ENCODE peak calls at places on chromosomes 2 and 18, in nine cellular contexts. One of them, this sample, is unnamed.

GRCh38 chr18:10261315-10262276 is 192.8 kb upstream of the APCDD1 start:
- DNase-seq in stimulated activated CD4-positive, alpha-beta T cell treated with anti-CD3 and anti-CD28 coated beads, Interleukin-12 subunit alpha, Interleukin-12 subunit beta, amount 100 ng/mL, for 48 hours: no peak
- DNase-seq in choroid plexus epithelial cell: peak; percentile 57
- DNase-seq in WERI-Rb-1: no peak
- DNase-seq in EH: peak; percentile 35
- DNase-seq in activated T-cell treated with anti-CD3 and anti-CD28 coated beads, Interleukin-2, amount 50 U/mL, for 4 hours: no peak
- DNase-seq in stimulated activated CD8-positive, alpha-beta memory T cell treated with anti-CD3 and anti-CD28 coated beads, Interleukin-7, amount 100 ng/mL, for 24 hours: no peak
- DNase-seq in DMS153: no peak
- DNase-seq in cardiac fibroblast: peak; percentile 33
- DNase-seq in this sample: peak; percentile 27

GRCh38 chr18:57951999-57952774 is 91.8 kb upstream of the NEDD4L start:
- DNase-seq in stimulated activated CD4-positive, alpha-beta T cell treated with anti-CD3 and anti-CD28 coated beads, Interleukin-12 subunit alpha, Interleukin-12 subunit beta, amount 100 ng/mL, for 48 hours: no peak
- DNase-seq in activated T-cell treated with anti-CD3 and anti-CD28 coated beads, Interleukin-2, amount 50 U/mL, for 4 hours: no peak
- DNase-seq in DMS153: no peak
- DNase-seq in EH: no peak
- DNase-seq in WERI-Rb-1: no peak
- DNase-seq in cardiac fibroblast: no peak
- DNase-seq in stimulated activated CD8-positive, alpha-beta memory T cell treated with anti-CD3 and anti-CD28 coated beads, Interleukin-7, amount 100 ng/mL, for 24 hours: no peak
- DNase-seq in choroid plexus epithelial cell: peak; percentile 21
- DNase-seq in this sample: peak; percentile 4

GRCh38 chr2:72822794-72823193 is 3.0 kb downstream of the EXOC6B start:
- DNase-seq in cardiac fibroblast: no peak
- DNase-seq in EH: no peak
- DNase-seq in WERI-Rb-1: no peak
- DNase-seq in stimulated activated CD8-positive, alpha-beta memory T cell treated with anti-CD3 and anti-CD28 coated beads, Interleukin-7, amount 100 ng/mL, for 24 hours: no peak
- DNase-seq in activated T-cell treated with anti-CD3 and anti-CD28 coated beads, Interleukin-2, amount 50 U/mL, for 4 hours: no peak
- DNase-seq in stimulated activated CD4-positive, alpha-beta T cell treated with anti-CD3 and anti-CD28 coated beads, Interleukin-12 subunit alpha, Interleukin-12 subunit beta, amount 100 ng/mL, for 48 hours: no peak
- DNase-seq in DMS153: no peak
- DNase-seq in choroid plexus epithelial cell: no peak
- DNase-seq in this sample: no peak

GRCh38 chr2:133525090-133525489 is 43.2 kb downstream of the NCKAP5 start:
- DNase-seq in WERI-Rb-1: no peak
- DNase-seq in activated T-cell treated with anti-CD3 and anti-CD28 coated beads, Interleukin-2, amount 50 U/mL, for 4 hours: no peak
- DNase-seq in cardiac fibroblast: no peak
- DNase-seq in EH: no peak
- DNase-seq in DMS153: no peak
- DNase-seq in stimulated activated CD8-positive, alpha-beta memory T cell treated with anti-CD3 and anti-CD28 coated beads, Interleukin-7, amount 100 ng/mL, for 24 hours: no peak
- DNase-seq in choroid plexus epithelial cell: no peak
- DNase-seq in stimulated activated CD4-positive, alpha-beta T cell treated with anti-CD3 and anti-CD28 coated beads, Interleukin-12 subunit alpha, Interleukin-12 subunit beta, amount 100 ng/mL, for 48 hours: no peak
- DNase-seq in this sample: no peak

GRCh38 chr2:105521176-105521575 is 122.3 kb upstream of the FHL2 start:
- DNase-seq in choroid plexus epithelial cell: peak; percentile 54
- DNase-seq in cardiac fibroblast: peak; percentile 45
- DNase-seq in stimulated activated CD8-positive, alpha-beta memory T cell treated with anti-CD3 and anti-CD28 coated beads, Interleukin-7, amount 100 ng/mL, for 24 hours: no peak
- DNase-seq in EH: peak; percentile 39
- DNase-seq in DMS153: no peak
- DNase-seq in stimulated activated CD4-positive, alpha-beta T cell treated with anti-CD3 and anti-CD28 coated beads, Interleukin-12 subunit alpha, Interleukin-12 subunit beta, amount 100 ng/mL, for 48 hours: no peak
- DNase-seq in activated T-cell treated with anti-CD3 and anti-CD28 coated beads, Interleukin-2, amount 50 U/mL, for 4 hours: no peak
- DNase-seq in WERI-Rb-1: no peak
- DNase-seq in this sample: peak; percentile 57

GRCh38 chr18:78506031-78506461 is 473.6 kb upstream of the SALL3 start:
- DNase-seq in choroid plexus epithelial cell: no peak
- DNase-seq in stimulated activated CD4-positive, alpha-beta T cell treated with anti-CD3 and anti-CD28 coated beads, Interleukin-12 subunit alpha, Interleukin-12 subunit beta, amount 100 ng/mL, for 48 hours: no peak
- DNase-seq in activated T-cell treated with anti-CD3 and anti-CD28 coated beads, Interleukin-2, amount 50 U/mL, for 4 hours: no peak
- DNase-seq in stimulated activated CD8-positive, alpha-beta memory T cell treated with anti-CD3 and anti-CD28 coated beads, Interleukin-7, amount 100 ng/mL, for 24 hours: no peak
- DNase-seq in DMS153: no peak
- DNase-seq in cardiac fibroblast: no peak
- DNase-seq in EH: no peak
- DNase-seq in WERI-Rb-1: no peak
- DNase-seq in this sample: no peak

GRCh38 chr2:99880148-99880983 is 262.0 kb downstream of the AFF3 start:
- DNase-seq in DMS153: no peak
- DNase-seq in WERI-Rb-1: peak; percentile 57
- DNase-seq in cardiac fibroblast: peak; percentile 36
- DNase-seq in choroid plexus epithelial cell: peak; percentile 74
- DNase-seq in activated T-cell treated with anti-CD3 and anti-CD28 coated beads, Interleukin-2, amount 50 U/mL, for 4 hours: no peak
- DNase-seq in stimulated activated CD8-positive, alpha-beta memory T cell treated with anti-CD3 and anti-CD28 coated beads, Interleukin-7, amount 100 ng/mL, for 24 hours: no peak
- DNase-seq in EH: peak; percentile 95
- DNase-seq in stimulated activated CD4-positive, alpha-beta T cell treated with anti-CD3 and anti-CD28 coated beads, Interleukin-12 subunit alpha, Interleukin-12 subunit beta, amount 100 ng/mL, for 48 hours: no peak
- DNase-seq in this sample: peak; percentile 58

GRCh38 chr2:157056200-157056676 is 201.3 kb upstream of the GALNT5 start:
- DNase-seq in WERI-Rb-1: no peak
- DNase-seq in choroid plexus epithelial cell: peak; percentile 86
- DNase-seq in stimulated activated CD4-positive, alpha-beta T cell treated with anti-CD3 and anti-CD28 coated beads, Interleukin-12 subunit alpha, Interleukin-12 subunit beta, amount 100 ng/mL, for 48 hours: no peak
- DNase-seq in stimulated activated CD8-positive, alpha-beta memory T cell treated with anti-CD3 and anti-CD28 coated beads, Interleukin-7, amount 100 ng/mL, for 24 hours: no peak
- DNase-seq in cardiac fibroblast: peak; percentile 79
- DNase-seq in DMS153: peak; percentile 40
- DNase-seq in EH: peak; percentile 65
- DNase-seq in activated T-cell treated with anti-CD3 and anti-CD28 coated beads, Interleukin-2, amount 50 U/mL, for 4 hours: no peak
- DNase-seq in this sample: peak; percentile 90

GRCh38 chr2:102049756-102050443 is 58.1 kb downstream of the IL1R2 start:
- DNase-seq in stimulated activated CD4-positive, alpha-beta T cell treated with anti-CD3 and anti-CD28 coated beads, Interleukin-12 subunit alpha, Interleukin-12 subunit beta, amount 100 ng/mL, for 48 hours: no peak
- DNase-seq in cardiac fibroblast: peak; percentile 97
- DNase-seq in WERI-Rb-1: no peak
- DNase-seq in EH: peak; percentile 47
- DNase-seq in choroid plexus epithelial cell: no peak
- DNase-seq in activated T-cell treated with anti-CD3 and anti-CD28 coated beads, Interleukin-2, amount 50 U/mL, for 4 hours: no peak
- DNase-seq in stimulated activated CD8-positive, alpha-beta memory T cell treated with anti-CD3 and anti-CD28 coated beads, Interleukin-7, amount 100 ng/mL, for 24 hours: no peak
- DNase-seq in DMS153: no peak
- DNase-seq in this sample: peak; percentile 76

GRCh38 chr2:72695676-72696075 is 130.2 kb downstream of the EXOC6B start:
- DNase-seq in WERI-Rb-1: no peak
- DNase-seq in EH: no peak
- DNase-seq in cardiac fibroblast: no peak
- DNase-seq in stimulated activated CD4-positive, alpha-beta T cell treated with anti-CD3 and anti-CD28 coated beads, Interleukin-12 subunit alpha, Interleukin-12 subunit beta, amount 100 ng/mL, for 48 hours: no peak
- DNase-seq in DMS153: no peak
- DNase-seq in choroid plexus epithelial cell: no peak
- DNase-seq in stimulated activated CD8-positive, alpha-beta memory T cell treated with anti-CD3 and anti-CD28 coated beads, Interleukin-7, amount 100 ng/mL, for 24 hours: no peak
- DNase-seq in activated T-cell treated with anti-CD3 and anti-CD28 coated beads, Interleukin-2, amount 50 U/mL, for 4 hours: no peak
- DNase-seq in this sample: no peak

GRCh38 chr2:112880081-112880531 is 30.9 kb upstream of the IL37 start:
- DNase-seq in WERI-Rb-1: no peak
- DNase-seq in DMS153: no peak
- DNase-seq in EH: peak; percentile 88
- DNase-seq in activated T-cell treated with anti-CD3 and anti-CD28 coated beads, Interleukin-2, amount 50 U/mL, for 4 hours: no peak
- DNase-seq in choroid plexus epithelial cell: peak; percentile 55
- DNase-seq in stimulated activated CD4-positive, alpha-beta T cell treated with anti-CD3 and anti-CD28 coated beads, Interleukin-12 subunit alpha, Interleukin-12 subunit beta, amount 100 ng/mL, for 48 hours: no peak
- DNase-seq in cardiac fibroblast: peak; percentile 47
- DNase-seq in stimulated activated CD8-positive, alpha-beta memory T cell treated with anti-CD3 and anti-CD28 coated beads, Interleukin-7, amount 100 ng/mL, for 24 hours: no peak
- DNase-seq in this sample: peak; percentile 66

GRCh38 chr2:160279813-160280465 is 79.9 kb upstream of the ITGB6 start:
- DNase-seq in choroid plexus epithelial cell: no peak
- DNase-seq in WERI-Rb-1: no peak
- DNase-seq in cardiac fibroblast: peak; percentile 51
- DNase-seq in DMS153: no peak
- DNase-seq in activated T-cell treated with anti-CD3 and anti-CD28 coated beads, Interleukin-2, amount 50 U/mL, for 4 hours: no peak
- DNase-seq in stimulated activated CD8-positive, alpha-beta memory T cell treated with anti-CD3 and anti-CD28 coated beads, Interleukin-7, amount 100 ng/mL, for 24 hours: no peak
- DNase-seq in stimulated activated CD4-positive, alpha-beta T cell treated with anti-CD3 and anti-CD28 coated beads, Interleukin-12 subunit alpha, Interleukin-12 subunit beta, amount 100 ng/mL, for 48 hours: no peak
- DNase-seq in EH: peak; percentile 80
- DNase-seq in this sample: peak; percentile 60

GRCh38 chr2:10382313-10383061 is 65.6 kb downstream of the ODC1 start:
- DNase-seq in DMS153: peak; percentile 44
- DNase-seq in cardiac fibroblast: no peak
- DNase-seq in activated T-cell treated with anti-CD3 and anti-CD28 coated beads, Interleukin-2, amount 50 U/mL, for 4 hours: no peak
- DNase-seq in WERI-Rb-1: no peak
- DNase-seq in stimulated activated CD8-positive, alpha-beta memory T cell treated with anti-CD3 and anti-CD28 coated beads, Interleukin-7, amount 100 ng/mL, for 24 hours: peak; percentile 4
- DNase-seq in stimulated activated CD4-positive, alpha-beta T cell treated with anti-CD3 and anti-CD28 coated beads, Interleukin-12 subunit alpha, Interleukin-12 subunit beta, amount 100 ng/mL, for 48 hours: no peak
- DNase-seq in EH: no peak
- DNase-seq in choroid plexus epithelial cell: no peak
- DNase-seq in this sample: peak; percentile 11

GRCh38 chr18:79796016-79796415 is 1.7 kb upstream of the KCNG2 start:
- DNase-seq in choroid plexus epithelial cell: peak; percentile 19
- DNase-seq in WERI-Rb-1: no peak
- DNase-seq in DMS153: no peak
- DNase-seq in cardiac fibroblast: peak; percentile 17
- DNase-seq in EH: no peak
- DNase-seq in stimulated activated CD8-positive, alpha-beta memory T cell treated with anti-CD3 and anti-CD28 coated beads, Interleukin-7, amount 100 ng/mL, for 24 hours: no peak
- DNase-seq in stimulated activated CD4-positive, alpha-beta T cell treated with anti-CD3 and anti-CD28 coated beads, Interleukin-12 subunit alpha, Interleukin-12 subunit beta, amount 100 ng/mL, for 48 hours: no peak
- DNase-seq in activated T-cell treated with anti-CD3 and anti-CD28 coated beads, Interleukin-2, amount 50 U/mL, for 4 hours: no peak
- DNase-seq in this sample: peak; percentile 48

GRCh38 chr18:48838921-48839818 is 111.6 kb downstream of the SMAD7 start:
- DNase-seq in choroid plexus epithelial cell: peak; percentile 67
- DNase-seq in stimulated activated CD4-positive, alpha-beta T cell treated with anti-CD3 and anti-CD28 coated beads, Interleukin-12 subunit alpha, Interleukin-12 subunit beta, amount 100 ng/mL, for 48 hours: no peak
- DNase-seq in DMS153: no peak
- DNase-seq in WERI-Rb-1: peak; percentile 54
- DNase-seq in activated T-cell treated with anti-CD3 and anti-CD28 coated beads, Interleukin-2, amount 50 U/mL, for 4 hours: no peak
- DNase-seq in stimulated activated CD8-positive, alpha-beta memory T cell treated with anti-CD3 and anti-CD28 coated beads, Interleukin-7, amount 100 ng/mL, for 24 hours: no peak
- DNase-seq in cardiac fibroblast: peak; percentile 57
- DNase-seq in EH: peak; percentile 96
- DNase-seq in this sample: peak; percentile 57

GRCh38 chr2:240622631-240623235 is 2.5 kb upstream of the GPR35 start:
- DNase-seq in activated T-cell treated with anti-CD3 and anti-CD28 coated beads, Interleukin-2, amount 50 U/mL, for 4 hours: peak; percentile 51
- DNase-seq in choroid plexus epithelial cell: peak; percentile 63
- DNase-seq in EH: no peak
- DNase-seq in WERI-Rb-1: peak; percentile 13
- DNase-seq in stimulated activated CD4-positive, alpha-beta T cell treated with anti-CD3 and anti-CD28 coated beads, Interleukin-12 subunit alpha, Interleukin-12 subunit beta, amount 100 ng/mL, for 48 hours: no peak
- DNase-seq in DMS153: no peak
- DNase-seq in stimulated activated CD8-positive, alpha-beta memory T cell treated with anti-CD3 and anti-CD28 coated beads, Interleukin-7, amount 100 ng/mL, for 24 hours: no peak
- DNase-seq in cardiac fibroblast: peak; percentile 29
- DNase-seq in this sample: no peak

GRCh38 chr2:194382221-194382620 is 1274.8 kb upstream of the SLC39A10 start:
- DNase-seq in choroid plexus epithelial cell: no peak
- DNase-seq in EH: no peak
- DNase-seq in activated T-cell treated with anti-CD3 and anti-CD28 coated beads, Interleukin-2, amount 50 U/mL, for 4 hours: no peak
- DNase-seq in DMS153: no peak
- DNase-seq in stimulated activated CD8-positive, alpha-beta memory T cell treated with anti-CD3 and anti-CD28 coated beads, Interleukin-7, amount 100 ng/mL, for 24 hours: no peak
- DNase-seq in cardiac fibroblast: no peak
- DNase-seq in stimulated activated CD4-positive, alpha-beta T cell treated with anti-CD3 and anti-CD28 coated beads, Interleukin-12 subunit alpha, Interleukin-12 subunit beta, amount 100 ng/mL, for 48 hours: no peak
- DNase-seq in WERI-Rb-1: no peak
- DNase-seq in this sample: no peak

GRCh38 chr2:102508863-102509262 is 35.8 kb downstream of the SLC9A4 start:
- DNase-seq in activated T-cell treated with anti-CD3 and anti-CD28 coated beads, Interleukin-2, amount 50 U/mL, for 4 hours: no peak
- DNase-seq in DMS153: no peak
- DNase-seq in cardiac fibroblast: no peak
- DNase-seq in choroid plexus epithelial cell: no peak
- DNase-seq in EH: no peak
- DNase-seq in WERI-Rb-1: no peak
- DNase-seq in stimulated activated CD8-positive, alpha-beta memory T cell treated with anti-CD3 and anti-CD28 coated beads, Interleukin-7, amount 100 ng/mL, for 24 hours: no peak
- DNase-seq in stimulated activated CD4-positive, alpha-beta T cell treated with anti-CD3 and anti-CD28 coated beads, Interleukin-12 subunit alpha, Interleukin-12 subunit beta, amount 100 ng/mL, for 48 hours: no peak
- DNase-seq in this sample: no peak

GRCh38 chr2:38601463-38602135 is 1.1 kb downstream of the HNRNPLL start:
- DNase-seq in cardiac fibroblast: peak; percentile 47
- DNase-seq in WERI-Rb-1: no peak
- DNase-seq in stimulated activated CD4-positive, alpha-beta T cell treated with anti-CD3 and anti-CD28 coated beads, Interleukin-12 subunit alpha, Interleukin-12 subunit beta, amount 100 ng/mL, for 48 hours: peak; percentile 26
- DNase-seq in DMS153: no peak
- DNase-seq in EH: peak; percentile 56
- DNase-seq in activated T-cell treated with anti-CD3 and anti-CD28 coated beads, Interleukin-2, amount 50 U/mL, for 4 hours: no peak
- DNase-seq in choroid plexus epithelial cell: peak; percentile 58
- DNase-seq in stimulated activated CD8-positive, alpha-beta memory T cell treated with anti-CD3 and anti-CD28 coated beads, Interleukin-7, amount 100 ng/mL, for 24 hours: no peak
- DNase-seq in this sample: peak; percentile 57

GRCh38 chr18:6561029-6561861 is 146.5 kb upstream of the L3MBTL4 start:
- DNase-seq in stimulated activated CD4-positive, alpha-beta T cell treated with anti-CD3 and anti-CD28 coated beads, Interleukin-12 subunit alpha, Interleukin-12 subunit beta, amount 100 ng/mL, for 48 hours: no peak
- DNase-seq in stimulated activated CD8-positive, alpha-beta memory T cell treated with anti-CD3 and anti-CD28 coated beads, Interleukin-7, amount 100 ng/mL, for 24 hours: no peak
- DNase-seq in choroid plexus epithelial cell: peak; percentile 92
- DNase-seq in EH: peak; percentile 28
- DNase-seq in activated T-cell treated with anti-CD3 and anti-CD28 coated beads, Interleukin-2, amount 50 U/mL, for 4 hours: no peak
- DNase-seq in cardiac fibroblast: peak; percentile 86
- DNase-seq in WERI-Rb-1: peak; percentile 93
- DNase-seq in DMS153: no peak
- DNase-seq in this sample: peak; percentile 69

GRCh38 chr2:165114345-165114943 is 89.4 kb downstream of the SCN3A start:
- DNase-seq in stimulated activated CD8-positive, alpha-beta memory T cell treated with anti-CD3 and anti-CD28 coated beads, Interleukin-7, amount 100 ng/mL, for 24 hours: no peak
- DNase-seq in EH: peak; percentile 66
- DNase-seq in stimulated activated CD4-positive, alpha-beta T cell treated with anti-CD3 and anti-CD28 coated beads, Interleukin-12 subunit alpha, Interleukin-12 subunit beta, amount 100 ng/mL, for 48 hours: no peak
- DNase-seq in activated T-cell treated with anti-CD3 and anti-CD28 coated beads, Interleukin-2, amount 50 U/mL, for 4 hours: no peak
- DNase-seq in cardiac fibroblast: peak; percentile 2
- DNase-seq in choroid plexus epithelial cell: peak; percentile 60
- DNase-seq in DMS153: no peak
- DNase-seq in WERI-Rb-1: no peak
- DNase-seq in this sample: peak; percentile 42

GRCh38 chr2:127217470-127218325 is 2.4 kb downstream of the CYP27C1 start:
- DNase-seq in activated T-cell treated with anti-CD3 and anti-CD28 coated beads, Interleukin-2, amount 50 U/mL, for 4 hours: no peak
- DNase-seq in stimulated activated CD8-positive, alpha-beta memory T cell treated with anti-CD3 and anti-CD28 coated beads, Interleukin-7, amount 100 ng/mL, for 24 hours: no peak
- DNase-seq in stimulated activated CD4-positive, alpha-beta T cell treated with anti-CD3 and anti-CD28 coated beads, Interleukin-12 subunit alpha, Interleukin-12 subunit beta, amount 100 ng/mL, for 48 hours: no peak
- DNase-seq in EH: peak; percentile 80
- DNase-seq in DMS153: no peak
- DNase-seq in choroid plexus epithelial cell: no peak
- DNase-seq in WERI-Rb-1: no peak
- DNase-seq in cardiac fibroblast: no peak
- DNase-seq in this sample: no peak